ENCODE peak calls at places on chromosomes 11 and 22, in six cellular contexts. W is dorsolateral prefrontal cortex, N is OCI-LY7, R is heart right ventricle, Z is neural crest cell, I is cardiac muscle cell. J is an unnamed sample.

GRCh38 chr11:95230054-95231034 is 658 bp downstream of the SESN3 start:
- DNase-seq in R (no peak), Z (peak), W (peak), I (peak), N (peak), J (peak)

GRCh38 chr22:42340695-42341383 is 70.4 kb upstream of the TCF20 start:
- DNase-seq in R (no peak), I (no peak), W (no peak), Z (no peak), N (no peak), J (no peak)

GRCh38 chr22:33051960-33052839 is 6.0 kb downstream of the SYN3 start:
- DNase-seq in I (no peak), W (no peak), Z (no peak), R (no peak), N (peak), J (no peak)

GRCh38 chr11:29061452-29061851 is 953.3 kb downstream of the METTL15 start:
- DNase-seq in R (no peak), Z (no peak), N (no peak), I (no peak), W (no peak), J (no peak)

GRCh38 chr11:126978911-126979310 is 21.7 kb downstream of the KIRREL3 start:
- DNase-seq in W (no peak), R (no peak), Z (no peak), N (no peak), I (no peak), J (no peak)

GRCh38 chr11:1157645-1158591 is at the start of gene MUC5AC:
- DNase-seq in Z (no peak), N (no peak), R (peak), W (no peak), I (no peak), J (no peak)

GRCh38 chr11:114183041-114183511 is 113.1 kb upstream of the NNMT start:
- DNase-seq in Z (no peak), W (no peak), N (peak), I (no peak), R (no peak), J (no peak)

GRCh38 chr22:46001426-46002106 is 24.6 kb upstream of the WNT7B start:
- DNase-seq in I (no peak), N (no peak), W (no peak), Z (no peak), R (no peak), J (peak)

GRCh38 chr11:86800076-86800955 is at the start of gene PRSS23:
- DNase-seq in I (peak), W (no peak), R (peak), N (no peak), Z (peak), J (peak)

GRCh38 chr11:71446942-71447688 is 1.1 kb downstream of the DHCR7 start:
- DNase-seq in I (peak), W (peak), Z (no peak), R (no peak), N (no peak), J (peak)

GRCh38 chr11:18594999-18595749 is 4.4 kb upstream of the MISFA start:
- DNase-seq in N (no peak), W (no peak), I (no peak), R (no peak), Z (no peak), J (no peak)

GRCh38 chr22:24412274-24412673 is 15.1 kb upstream of the ADORA2A start:
- DNase-seq in Z (no peak), W (no peak), N (no peak), I (no peak), R (no peak), J (no peak)

GRCh38 chr22:35152316-35152715 is 86.4 kb downstream of the ISX start:
- DNase-seq in R (no peak), I (no peak), Z (no peak), N (no peak), W (no peak), J (no peak)

GRCh38 chr11:121036981-121037380 is 13.1 kb downstream of the TBCEL start:
- DNase-seq in W (no peak), I (no peak), Z (no peak), R (no peak), N (no peak), J (no peak)

GRCh38 chr11:46117842-46118241 is 3.4 kb downstream of the PHF21A start:
- DNase-seq in N (peak), Z (no peak), I (no peak), W (no peak), R (no peak), J (no peak)

GRCh38 chr11:81959341-81959740 is 774.3 kb downstream of the FAM181B start:
- DNase-seq in W (no peak), N (no peak), R (no peak), Z (no peak), I (no peak), J (no peak)

GRCh38 chr11:46537851-46538295 is 56.0 kb downstream of the AMBRA1 start:
- DNase-seq in Z (peak), N (peak), I (peak), R (peak), W (peak), J (no peak)

GRCh38 chr22:28123989-28124766 is 205.1 kb upstream of the PITPNB start:
- DNase-seq in Z (no peak), W (no peak), N (no peak), I (no peak), R (no peak), J (no peak)

GRCh38 chr11:75320046-75320618 is 31.3 kb downstream of the ARRB1 start:
- DNase-seq in Z (no peak), N (no peak), I (no peak), R (no peak), W (no peak), J (no peak)

GRCh38 chr11:128574576-128575011 is 12.8 kb downstream of the ETS1 start:
- DNase-seq in I (no peak), Z (no peak), W (no peak), N (no peak), R (no peak), J (no peak)

GRCh38 chr11:60783911-60784310 is 1.2 kb upstream of the MS4A10 start:
- DNase-seq in W (no peak), Z (no peak), N (no peak), I (no peak), R (no peak), J (no peak)

GRCh38 chr11:121829159-121829643 is 286.8 kb downstream of the BLID start:
- DNase-seq in I (peak), Z (no peak), N (no peak), R (no peak), W (no peak), J (peak)

GRCh38 chr11:74686792-74687191 is 44.4 kb downstream of the CHRDL2 start:
- DNase-seq in I (peak), W (no peak), N (no peak), R (no peak), Z (no peak), J (no peak)

GRCh38 chr11:7306900-7307299 is 55.2 kb downstream of the SYT9 start:
- DNase-seq in R (no peak), N (no peak), W (no peak), Z (no peak), I (no peak), J (no peak)

GRCh38 chr22:42564699-42565098 is 10.9 kb downstream of the SERHL2 start:
- DNase-seq in N (no peak), R (no peak), I (no peak), W (no peak), Z (no peak), J (no peak)

GRCh38 chr11:102343789-102344188 is 3.2 kb upstream of the BIRC2 start:
- DNase-seq in W (no peak), Z (no peak), R (no peak), I (peak), N (no peak), J (no peak)

GRCh38 chr11:64959498-64959897 is 12.4 kb downstream of the MAJIN start:
- DNase-seq in Z (no peak), I (no peak), W (no peak), R (no peak), N (no peak), J (no peak)

GRCh38 chr11:12696911-12697581 is 22.8 kb downstream of the TEAD1 start:
- DNase-seq in I (no peak), Z (no peak), R (no peak), W (no peak), N (no peak), J (no peak)

GRCh38 chr11:73203790-73204189 is 14.3 kb upstream of the P2RY2 start:
- DNase-seq in I (no peak), N (no peak), R (no peak), Z (no peak), W (no peak), J (no peak)

GRCh38 chr11:8273281-8273680 is 9.6 kb upstream of the LMO1 start:
- DNase-seq in W (no peak), Z (no peak), R (no peak), I (peak), N (no peak), J (no peak)

GRCh38 chr11:92413757-92414513 is 189.3 kb downstream of the FAT3 start:
- DNase-seq in Z (no peak), I (no peak), N (no peak), R (no peak), W (no peak), J (no peak)
- TF ChIP-seq CTCF in Z (no peak), I (no peak), N (no peak), R (no peak), W (no peak), J (no peak)

GRCh38 chr11:130549393-130549999 is 101.1 kb downstream of the ADAMTS15 start:
- DNase-seq in I (no peak), W (no peak), R (no peak), Z (no peak), N (no peak), J (no peak)
- TF ChIP-seq CTCF in I (no peak), W (no peak), R (no peak), Z (no peak), N (no peak), J (no peak)

GRCh38 chr11:42972741-42973140 is 339.1 kb upstream of the API5 start:
- DNase-seq in R (no peak), W (no peak), Z (no peak), N (no peak), I (no peak), J (no peak)

GRCh38 chr11:42976636-42977217 is 335.1 kb upstream of the API5 start:
- DNase-seq in R (no peak), Z (no peak), W (no peak), N (no peak), I (no peak), J (no peak)

DNA sequence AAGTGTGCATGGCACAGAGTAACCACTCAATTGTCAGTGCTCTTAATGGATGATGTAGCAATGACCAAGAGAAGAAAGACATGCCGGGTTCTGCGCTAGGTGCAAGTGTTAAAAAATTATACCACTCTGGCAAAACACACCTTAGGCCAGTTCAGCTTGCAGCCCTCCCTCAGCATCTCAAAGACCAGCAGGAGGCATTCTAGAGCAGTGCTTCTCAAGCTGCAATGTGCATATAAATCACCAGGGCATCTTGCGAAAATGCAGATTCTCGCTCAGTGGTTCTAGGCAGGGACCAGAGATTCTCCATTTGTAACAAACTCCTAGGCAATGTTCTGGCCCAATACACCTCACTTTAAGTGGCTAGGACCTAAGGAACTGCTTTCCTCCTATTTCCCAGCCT is 337.3 kb upstream of the API5 start:
- DNase-seq in N (no peak), W (no peak), I (no peak), Z (no peak), R (no peak), J (no peak)
- TF ChIP-seq CTCF in N (no peak), W (no peak), I (no peak), Z (peak), R (no peak), J (no peak)

GRCh38 chr11:67118801-67119576 is at the start of gene KDM2A:
- DNase-seq in I (peak), Z (peak), W (peak), R (peak), N (peak), J (peak)

GRCh38 chr11:67120881-67121710 is 2.0 kb downstream of the KDM2A start:
- DNase-seq in Z (no peak), R (no peak), N (peak), I (peak), W (peak), J (peak)

GRCh38 chr11:67120456-67120855 is 1.4 kb downstream of the KDM2A start:
- DNase-seq in Z (no peak), R (no peak), N (no peak), I (no peak), W (no peak), J (no peak)

GRCh38 chr11:67118059-67118766 is 850 bp upstream of the KDM2A start:
- DNase-seq in I (peak), N (peak), W (peak), R (peak), Z (no peak), J (peak)

DNA sequence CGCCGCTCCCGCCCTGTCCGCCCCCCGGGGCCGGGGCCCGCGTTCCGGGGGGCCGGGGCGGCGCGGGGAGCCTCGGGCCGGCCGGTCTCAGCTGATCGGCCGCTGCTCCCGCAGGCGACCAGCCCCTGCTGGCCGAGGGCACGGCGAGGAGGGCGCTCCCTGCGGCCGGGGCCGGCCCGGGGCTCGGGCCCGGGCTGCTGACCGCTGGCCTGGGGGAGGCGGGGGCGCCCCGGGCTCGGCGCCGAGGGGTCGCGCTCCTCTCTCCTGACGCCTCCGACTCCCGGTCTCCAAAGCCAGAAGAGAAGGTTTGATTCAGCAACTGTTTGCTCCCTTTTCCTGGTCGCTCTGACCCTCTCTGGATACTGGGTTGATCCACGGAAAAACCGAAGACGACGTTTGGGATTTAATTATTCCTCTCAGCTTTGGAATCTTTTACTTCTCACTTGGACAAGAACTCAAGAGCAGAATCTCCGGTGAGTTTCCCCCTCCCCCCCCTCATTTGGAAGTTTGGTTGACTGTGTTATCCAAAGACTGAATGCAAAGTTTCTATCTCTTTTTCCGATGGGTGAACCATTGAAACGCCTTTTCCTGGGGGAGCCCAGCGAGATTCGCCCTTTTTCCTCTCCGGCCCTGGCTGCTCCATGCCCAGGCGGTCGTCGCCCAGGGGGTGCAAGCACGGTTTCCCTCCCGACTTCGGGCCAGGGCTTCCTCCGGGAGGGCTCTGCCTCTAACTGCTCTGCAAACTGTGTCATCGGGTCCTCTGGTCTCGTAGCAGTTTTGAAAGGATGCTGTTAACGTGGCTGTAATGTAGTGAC is 721 bp downstream of the KDM2A start:
- DNase-seq in W (peak), I (peak), N (peak), R (peak), Z (peak), J (peak)
- TF ChIP-seq CTCF in W (no peak), I (no peak), N (no peak), R (no peak), Z (no peak), J (peak)

DNA sequence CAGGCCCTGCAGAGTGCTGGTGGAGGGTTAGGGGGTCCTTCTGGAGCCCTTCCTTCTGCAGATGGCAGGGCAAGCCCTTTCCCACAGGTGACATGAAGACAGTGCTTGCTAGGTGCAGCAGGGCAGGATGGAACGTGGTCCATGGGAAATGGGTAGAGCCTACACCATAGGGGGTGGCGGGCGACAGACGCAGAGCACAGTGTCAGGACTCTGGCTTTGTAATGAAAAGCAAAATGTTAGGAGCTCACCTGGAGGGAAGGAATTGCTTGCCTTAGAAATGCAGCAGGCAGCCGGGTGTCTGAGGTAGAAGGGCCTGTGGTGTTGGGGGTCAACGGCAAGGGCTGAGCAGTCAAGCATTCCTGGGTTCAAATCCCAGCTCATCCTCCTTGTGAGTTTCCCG is 54.9 kb downstream of the ARHGAP8 start:
- DNase-seq in Z (no peak), R (no peak), W (no peak), I (no peak), N (no peak), J (no peak)
- TF ChIP-seq CTCF in Z (no peak), R (no peak), W (no peak), I (no peak), N (no peak), J (no peak)

DNA sequence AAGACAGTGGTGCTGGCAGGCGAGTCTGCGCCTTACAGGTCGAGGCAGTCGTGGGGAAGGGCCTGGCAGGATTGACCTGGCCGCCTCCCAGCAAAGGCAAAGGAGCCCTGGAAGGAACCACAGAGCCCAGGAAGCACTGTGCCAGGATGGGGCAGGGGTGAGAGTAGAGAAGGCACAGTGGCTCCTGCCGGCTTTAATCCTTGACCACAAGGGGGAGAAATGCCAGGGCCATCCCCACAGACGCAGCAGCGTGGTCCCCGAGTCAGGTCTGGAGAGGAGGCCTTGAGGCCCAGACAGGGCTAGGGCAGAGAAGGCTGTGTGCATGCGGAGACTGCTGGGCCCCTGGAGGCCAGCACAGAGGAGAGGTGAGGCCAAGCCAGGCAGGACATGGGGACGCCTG is 9.9 kb upstream of the NDUFS8 start:
- DNase-seq in W (no peak), R (no peak), Z (no peak), I (peak), N (peak), J (no peak)
- TF ChIP-seq CTCF in W (no peak), R (peak), Z (peak), I (peak), N (no peak), J (no peak)

GRCh38 chr11:62402994-62403393 is 15.8 kb upstream of the SCGB1A1 start:
- DNase-seq in W (no peak), N (no peak), Z (no peak), R (no peak), I (no peak), J (no peak)

GRCh38 chr11:62404918-62405317 is 13.9 kb upstream of the SCGB1A1 start:
- DNase-seq in Z (no peak), W (no peak), R (no peak), N (no peak), I (no peak), J (no peak)

GRCh38 chr11:62402226-62402625 is 16.6 kb upstream of the SCGB1A1 start:
- DNase-seq in I (no peak), W (no peak), Z (no peak), R (peak), N (no peak), J (peak)

GRCh38 chr11:62401781-62402180 is 17.1 kb upstream of the SCGB1A1 start:
- DNase-seq in W (no peak), R (no peak), N (no peak), Z (no peak), I (no peak), J (no peak)

GRCh38 chr11:62404435-62404834 is 14.4 kb upstream of the SCGB1A1 start:
- DNase-seq in N (no peak), W (no peak), I (no peak), Z (no peak), R (no peak), J (no peak)
- TF ChIP-seq CTCF in N (no peak), W (no peak), I (no peak), Z (no peak), R (no peak), J (no peak)